ENCODE peak calls at places on chromosomes 13 and 19, in eight cellular contexts. F is PC-3, A is SK-N-SH, Z is GM23248, H is HCT116, R is hepatocyte, Q is MM.1S, B is neural progenitor cell. G is an unnamed sample. For H3K9me3, the result is how much of the 10 kb centered on the place peaks cover.

GRCh38 chr13:52848455-52849190 is at the start of gene PCDH8:
- DNase-seq in F (no peak), A (peak), Z (peak), H (no peak), R (peak), Q (no peak), B (peak), G (no peak)

GRCh38 chr13:114029866-114030625 is 56.2 kb upstream of the C13orf46 start:
- DNase-seq in F (no peak), A (no peak), Z (no peak), H (no peak), R (no peak), Q (no peak), B (no peak), G (no peak)

GRCh38 chr19:2273356-2274184 is 8.4 kb downstream of the PEAK3 start:
- DNase-seq in F (peak), A (peak), Z (peak), H (peak), R (peak), Q (peak), B (peak), G (peak)

GRCh38 chr13:108322206-108322824 is 52.8 kb downstream of the TNFSF13B start:
- DNase-seq in F (peak), A (peak), Z (peak), H (peak), R (peak), Q (peak), B (peak), G (peak)

GRCh38 chr13:42957881-42958280 is 34.2 kb downstream of the EPSTI1 start:
- DNase-seq in F (no peak), A (no peak), Z (no peak), H (no peak), R (no peak), Q (no peak), B (no peak), G (no peak)

GRCh38 chr13:20636079-20636478 is 67.4 kb upstream of the IL17D start:
- DNase-seq in F (no peak), A (no peak), Z (no peak), H (no peak), R (no peak), Q (no peak), B (no peak), G (no peak)

GRCh38 chr19:42076375-42076944 is 494 bp downstream of the ZNF574 start:
- DNase-seq in F (peak), A (no peak), Z (no peak), H (no peak), R (no peak), Q (no peak), B (no peak), G (peak)

GRCh38 chr13:22082437-22083100 is 411.7 kb downstream of the FGF9 start:
- DNase-seq in F (no peak), A (no peak), Z (no peak), H (no peak), R (no peak), Q (no peak), B (no peak), G (no peak)

GRCh38 chr13:52070929-52071523 is 46.5 kb downstream of the UTP14C start:
- DNase-seq in F (no peak), A (peak), Z (peak), H (no peak), R (no peak), Q (no peak), B (no peak), G (peak)

GRCh38 chr13:27118428-27119054 is 53.1 kb downstream of the USP12 start:
- DNase-seq in F (no peak), A (no peak), Z (no peak), H (no peak), R (no peak), Q (no peak), B (no peak), G (no peak)

GRCh38 chr13:32897296-32897695 is 118.9 kb upstream of the KL start:
- DNase-seq in F (no peak), A (no peak), Z (no peak), H (no peak), R (no peak), Q (no peak), B (no peak), G (no peak)

GRCh38 chr19:30393046-30393445 is 20.9 kb downstream of the ZNF536 start:
- DNase-seq in F (no peak), A (no peak), Z (peak), H (no peak), R (no peak), Q (no peak), B (no peak), G (no peak)

GRCh38 chr13:98485561-98485960 is 91.3 kb downstream of the STK24 start:
- DNase-seq in F (no peak), A (no peak), Z (no peak), H (no peak), R (no peak), Q (no peak), B (no peak), G (no peak)

GRCh38 chr13:21638319-21639282 is 32.3 kb upstream of the FGF9 start:
- DNase-seq in F (peak), A (peak), Z (peak), H (no peak), R (peak), Q (peak), B (no peak), G (peak)

GRCh38 chr19:47679922-47680857 is 33.0 kb upstream of the EHD2 start:
- DNase-seq in F (no peak), A (no peak), Z (no peak), H (no peak), R (no peak), Q (no peak), B (no peak), G (no peak)

GRCh38 chr13:98482476-98483444 is 94.1 kb downstream of the STK24 start:
- DNase-seq in F (no peak), A (no peak), Z (peak), H (no peak), R (no peak), Q (no peak), B (peak), G (peak)

GRCh38 chr19:1780272-1780957 is 27.1 kb downstream of the ONECUT3 start:
- DNase-seq in F (peak), A (peak), Z (peak), H (no peak), R (no peak), Q (peak), B (no peak), G (peak)

GRCh38 chr19:29067831-29068230 is 145.1 kb downstream of the UQCRFS1 start:
- DNase-seq in F (no peak), A (no peak), Z (no peak), H (no peak), R (no peak), Q (no peak), B (no peak), G (no peak)

GRCh38 chr13:74098077-74098476 is 36.1 kb downstream of the KLF12 start:
- DNase-seq in F (no peak), A (no peak), Z (no peak), H (no peak), R (no peak), Q (no peak), B (no peak), G (no peak)

GRCh38 chr19:29324717-29325116 is 111.8 kb upstream of the UQCRFS1 start:
- DNase-seq in F (no peak), A (no peak), Z (no peak), H (no peak), R (no peak), Q (no peak), B (no peak), G (no peak)

GRCh38 chr13:106212436-106213010 is 322.9 kb downstream of the EFNB2 start:
- DNase-seq in F (no peak), A (no peak), Z (no peak), H (no peak), R (no peak), Q (no peak), B (no peak), G (no peak)

GRCh38 chr19:50252887-50253268 is 49.5 kb downstream of the MYH14 start:
- DNase-seq in F (no peak), A (no peak), Z (no peak), H (no peak), R (no peak), Q (no peak), B (no peak), G (no peak)

GRCh38 chr13:31349156-31349555 is 149.4 kb downstream of the B3GLCT start:
- DNase-seq in F (no peak), A (no peak), Z (peak), H (no peak), R (no peak), Q (no peak), B (no peak), G (no peak)

GRCh38 chr19:6955082-6955481 is 66.1 kb downstream of the MBD3L2B start:
- DNase-seq in F (no peak), A (no peak), Z (no peak), H (no peak), R (no peak), Q (no peak), B (no peak), G (no peak)

GRCh38 chr19:8371011-8371804 is 7.3 kb downstream of the ANGPTL4 start:
- DNase-seq in F (no peak), A (peak), Z (no peak), H (no peak), R (no peak), Q (no peak), B (no peak), G (no peak)
- H3K9me3 ChIP-seq in F (under half), A (under half), Z (under half), H (under half), R (under half), Q (under half), B (under half), G (under half)

GRCh38 chr19:10464456-10464855 is 38.7 kb downstream of the KEAP1 start:
- DNase-seq in F (no peak), A (no peak), Z (no peak), H (no peak), R (no peak), Q (no peak), B (no peak), G (no peak)

GRCh38 chr19:10461047-10461949 is 41.0 kb downstream of the PDE4A start:
- DNase-seq in F (peak), A (peak), Z (peak), H (peak), R (peak), Q (peak), B (peak), G (peak)

GRCh38 chr19:10462557-10462956 is 40.6 kb downstream of the KEAP1 start:
- DNase-seq in F (no peak), A (peak), Z (no peak), H (no peak), R (no peak), Q (no peak), B (no peak), G (no peak)

DNA sequence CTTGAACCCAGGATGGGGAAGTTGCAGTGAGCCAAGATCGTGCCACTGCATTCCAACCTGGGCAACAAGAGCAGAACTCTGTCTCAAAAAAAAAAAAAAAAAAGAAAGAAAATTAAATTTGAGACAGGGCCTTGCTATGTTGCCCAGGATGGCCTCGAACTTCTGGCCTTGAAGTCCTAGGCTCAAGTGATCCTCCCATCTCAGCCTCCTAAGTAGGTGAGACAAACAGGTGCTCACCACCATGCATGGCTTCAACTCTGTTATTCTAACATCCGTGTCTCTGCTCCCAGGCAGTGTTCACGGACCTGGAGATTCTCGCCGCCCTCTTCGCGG is 40.3 kb downstream of the PDE4A start:
- DNase-seq in F (no peak), A (no peak), Z (no peak), H (no peak), R (no peak), Q (no peak), B (no peak), G (no peak)
- TF ChIP-seq EZH2phosphoT487 in F (no peak), A (no peak), Z (no peak), H (no peak), R (no peak), Q (no peak), B (no peak), G (no peak)

DNA sequence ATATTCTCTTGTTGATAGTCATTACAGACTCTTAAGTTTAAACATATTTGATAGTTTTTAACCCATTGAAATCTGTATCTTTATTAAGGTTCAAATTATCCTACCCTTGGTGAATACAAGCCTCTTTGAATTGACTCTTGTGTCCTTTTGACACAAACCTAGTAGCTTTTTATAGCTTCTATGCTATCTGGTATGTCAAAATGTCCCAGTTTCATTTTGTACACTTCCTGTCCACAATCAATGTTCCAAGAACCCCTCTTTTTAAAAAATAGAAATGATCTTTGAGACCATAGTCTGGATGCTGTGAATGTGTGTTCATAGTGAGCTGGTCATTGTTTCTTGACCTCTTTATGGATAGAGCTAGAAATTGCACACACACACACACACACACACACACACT is 39.2 kb upstream of the FGF14 start:
- DNase-seq in F (no peak), A (no peak), Z (no peak), H (no peak), R (no peak), Q (no peak), B (no peak), G (no peak)
- H3K4me2 ChIP-seq in F (no peak), A (no peak), Z (no peak), H (no peak), R (no peak), Q (no peak), B (no peak), G (peak)

GRCh38 chr19:37370880-37371661 is at the start of gene ZNF527:
- DNase-seq in F (peak), A (peak), Z (peak), H (peak), R (peak), Q (peak), B (peak), G (peak)
- H3K9me3 ChIP-seq in F (under half), A (under half), Z (under half), H (under half), R (under half), Q (under half), B (under half), G (under half)

G was measured in OCI-LY7.